ENCODE peak calls at places on chromosomes 1 and 21, in seven cellular contexts. N is heart left ventricle, M is iris pigment epithelial cell, F is putamen, H is GM12891, S is EL, A is NCI-H460. D is an unnamed sample.

GRCh38 chr1:225865514-225865913 is 16.7 kb downstream of the TMEM63A start:
- DNase-seq in H (no peak), S (no peak), A (no peak), F (no peak), N (no peak), M (no peak), D (no peak)

GRCh38 chr1:110927484-110928075 is 36.1 kb downstream of the LRIF1 start:
- DNase-seq in S (peak; percentile 31), N (no peak), F (no peak), H (no peak), A (no peak), M (peak; percentile 32), D (no peak)

GRCh38 chr1:171257207-171258052 is 9.1 kb downstream of the FMO1 start:
- DNase-seq in F (no peak), N (no peak), A (peak; percentile 35), S (peak; percentile 37), M (peak; percentile 57), H (no peak), D (no peak)

GRCh38 chr1:83742446-83742845 is 256.5 kb downstream of the TTLL7 start:
- DNase-seq in M (no peak), N (no peak), S (peak; percentile 4), F (no peak), H (no peak), A (no peak), D (no peak)

GRCh38 chr21:39651206-39651605 is 38.5 kb downstream of the B3GALT5 start:
- DNase-seq in A (no peak), F (no peak), M (peak; percentile 25), S (no peak), N (no peak), H (no peak), D (no peak)

GRCh38 chr1:212753766-212754165 is 37.8 kb downstream of the NSL1 start:
- DNase-seq in H (no peak), A (no peak), F (no peak), N (no peak), M (no peak), S (no peak), D (no peak)

GRCh38 chr1:44926311-44926781 is 60.0 kb downstream of the EIF2B3 start:
- DNase-seq in M (peak; percentile 39), S (peak; percentile 59), N (no peak), H (no peak), A (no peak), F (no peak), D (no peak)

GRCh38 chr1:42941640-42942330 is 16.9 kb downstream of the SLC2A1 start:
- DNase-seq in S (peak; percentile 95), F (peak; percentile 57), A (peak; percentile 80), M (peak; percentile 71), N (peak; percentile 86), H (no peak), D (peak; percentile 75)

GRCh38 chr1:6096243-6097116 is 50.8 kb downstream of the KCNAB2 start:
- DNase-seq in S (no peak), F (no peak), M (no peak), A (no peak), N (peak; percentile 42), H (no peak), D (no peak)

GRCh38 chr1:67261646-67262045 is 46.0 kb upstream of the IL12RB2 start:
- DNase-seq in A (no peak), S (no peak), M (no peak), F (no peak), H (no peak), N (no peak), D (no peak)

GRCh38 chr21:45170987-45171386 is 96.6 kb downstream of the ADARB1 start:
- DNase-seq in A (no peak), S (no peak), M (no peak), F (no peak), H (no peak), N (no peak), D (no peak)

D was measured in NCI-H446.